ENCODE peak calls at places on chromosomes 4 and X, in four cellular contexts. M is GM12878, A is HepG2, C is K562. O is an unnamed sample.

GRCh38 chr4:188767496-188767895 is 628.3 kb downstream of the TRIML1 start:
- DNase-seq in A (no peak), M (no peak), C (no peak), O (no peak)

GRCh38 chr4:102217345-102217744 is 127.9 kb downstream of the SLC39A8 start:
- DNase-seq in M (no peak), C (no peak), A (no peak), O (peak)

GRCh38 chrX:23694606-23695005 is 27.3 kb downstream of the PRDX4 start:
- DNase-seq in M (peak), C (peak), A (peak), O (peak)

GRCh38 chr4:2244947-2245786 is 3.2 kb upstream of the HAUS3 start:
- DNase-seq in A (peak), M (no peak), C (no peak), O (no peak)

GRCh38 chrX:68754406-68754805 is 74.4 kb upstream of the EFNB1 start:
- DNase-seq in M (no peak), C (no peak), A (no peak), O (no peak)

GRCh38 chrX:27555514-27555913 is 34.6 kb upstream of the DCAF8L2 start:
- DNase-seq in C (peak), A (peak), M (no peak), O (peak)

GRCh38 chrX:68719904-68720614 is 72.6 kb downstream of the STARD8 start:
- DNase-seq in M (no peak), C (peak), A (peak), O (no peak)

GRCh38 chr4:8278421-8279287 is 9.1 kb downstream of the HTRA3 start:
- DNase-seq in M (no peak), C (no peak), A (no peak), O (peak)

GRCh38 chr4:138410266-138410665 is 168.1 kb upstream of the SLC7A11 start:
- DNase-seq in C (no peak), A (no peak), M (no peak), O (no peak)

GRCh38 chrX:107659768-107660167 is 31.5 kb downstream of the PRPS1 start:
- DNase-seq in C (peak), M (no peak), A (peak), O (peak)

GRCh38 chr4:123037809-123038208 is 115.4 kb upstream of the NUDT6 start:
- DNase-seq in M (no peak), C (peak), A (peak), O (no peak)

GRCh38 chr4:188993871-188994270 is 854.6 kb downstream of the TRIML1 start:
- DNase-seq in A (no peak), C (no peak), M (no peak), O (no peak)

GRCh38 chrX:118872102-118872566 is 48.5 kb downstream of the ZCCHC12 start:
- DNase-seq in C (no peak), A (no peak), M (no peak), O (no peak)

GRCh38 chrX:120697053-120697452 is 67.2 kb upstream of the C1GALT1C1 start:
- DNase-seq in C (no peak), M (peak), A (no peak), O (no peak)

GRCh38 chrX:54223581-54223980 is 40.5 kb upstream of the FAM120C start:
- DNase-seq in M (no peak), C (no peak), A (no peak), O (no peak)

GRCh38 chrX:123185714-123186113 is 1.6 kb downstream of the GRIA3 start:
- DNase-seq in M (no peak), C (no peak), A (no peak), O (no peak)

GRCh38 chrX:135438734-135439043 is 16.9 kb downstream of the SMIM10L2A start:
- DNase-seq in M (no peak), A (no peak), C (no peak), O (no peak)

GRCh38 chr4:3402409-3403103 is 39.2 kb upstream of the HGFAC start:
- DNase-seq in A (no peak), M (no peak), C (no peak), O (no peak)

GRCh38 chrX:37800762-37801161 is 20.9 kb downstream of the CYBB start:
- DNase-seq in C (no peak), A (no peak), M (no peak), O (no peak)

GRCh38 chr4:153534792-153535629 is 68.9 kb downstream of the TMEM131L start:
- DNase-seq in M (no peak), A (no peak), C (no peak), O (no peak)

GRCh38 chr4:40629401-40630334 is at the start of gene RBM47:
- DNase-seq in C (peak), A (no peak), M (no peak), O (peak)

GRCh38 chr4:8468746-8469535 is 28.4 kb downstream of the TRMT44 start:
- DNase-seq in M (peak), A (peak), C (peak), O (peak)

GRCh38 chrX:96846841-96847240 is 36.9 kb upstream of the RPA4 start:
- DNase-seq in M (no peak), A (no peak), C (no peak), O (no peak)

GRCh38 chrX:129520151-129520550 is 3.1 kb downstream of the SMARCA1 start:
- DNase-seq in C (no peak), M (no peak), A (peak), O (no peak)

GRCh38 chrX:135416546-135416945 is 5.2 kb upstream of the SMIM10L2A start:
- DNase-seq in M (no peak), C (no peak), A (no peak), O (no peak)

GRCh38 chr4:33072340-33073089 is 2352.3 kb downstream of the PCDH7 start:
- DNase-seq in M (no peak), C (no peak), A (no peak), O (no peak)

GRCh38 chr4:8010618-8011017 is 71.0 kb upstream of the AFAP1 start:
- DNase-seq in C (no peak), A (peak), M (no peak), O (no peak)

GRCh38 chr4:38310446-38311043 is 350.3 kb downstream of the PTTG2 start:
- DNase-seq in C (no peak), M (peak), A (no peak), O (no peak)

GRCh38 chr4:17489721-17490120 is 22.2 kb downstream of the QDPR start:
- DNase-seq in M (no peak), A (no peak), C (no peak), O (no peak)

GRCh38 chrX:22314692-22315091 is 42.0 kb downstream of the CBLL2 start:
- DNase-seq in C (no peak), A (no peak), M (no peak), O (peak)

GRCh38 chr4:54392459-54392858 is 163.4 kb downstream of the PDGFRA start:
- DNase-seq in M (no peak), A (no peak), C (no peak), O (no peak)

GRCh38 chrX:113048896-113049295 is 208.3 kb upstream of the AMOT start:
- DNase-seq in M (no peak), C (no peak), A (no peak), O (no peak)

GRCh38 chrX:39953879-39954278 is 143.9 kb downstream of the BCOR start:
- DNase-seq in A (peak), C (peak), M (no peak), O (peak)

GRCh38 chrX:42920752-42921151 is 142.8 kb upstream of the PPP1R2C start:
- DNase-seq in A (no peak), C (no peak), M (no peak), O (no peak)
- H2AFZ ChIP-seq in A (no peak), C (no peak), M (no peak), O (no peak)

DNA sequence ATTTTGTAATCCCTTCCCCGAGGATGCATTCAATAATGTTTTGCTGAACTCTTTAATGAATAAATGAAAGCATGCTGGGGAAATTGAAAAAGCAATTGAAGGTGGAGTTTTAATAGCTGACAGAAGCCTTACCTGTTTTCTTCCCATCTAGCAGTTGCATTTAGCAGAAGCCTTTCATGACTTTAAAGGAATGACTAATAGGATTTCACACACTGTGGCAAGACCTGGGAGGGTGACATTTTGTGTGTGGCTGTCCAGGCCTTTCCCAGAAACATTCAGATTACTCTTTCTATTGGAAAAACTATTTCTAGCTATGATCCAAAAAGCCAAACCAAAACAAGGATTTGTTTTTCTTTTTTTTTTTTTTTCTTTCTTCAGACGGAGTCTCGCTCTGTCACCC is 45.2 kb downstream of the DTHD1 start:
- DNase-seq in C (no peak), M (no peak), A (no peak), O (no peak)
- TF ChIP-seq MYC in C (no peak), M (no peak), A (no peak), O (no peak)

GRCh38 chrX:48681539-48682183 is 1.9 kb upstream of the WAS start:
- DNase-seq in M (no peak), C (no peak), A (no peak), O (no peak)
- H2AFZ ChIP-seq in M (no peak), C (no peak), A (no peak), O (no peak)

GRCh38 chr4:105550641-105551040 is 1.8 kb upstream of the ARHGEF38 start:
- DNase-seq in A (no peak), M (no peak), C (no peak), O (no peak)

GRCh38 chr4:105548483-105548882 is 3.9 kb upstream of the ARHGEF38 start:
- DNase-seq in A (no peak), C (no peak), M (no peak), O (no peak)

GRCh38 chr4:105556175-105556574 is 3.8 kb downstream of the ARHGEF38 start:
- DNase-seq in M (no peak), A (no peak), C (no peak), O (no peak)

GRCh38 chr4:105555409-105555808 is 3.0 kb downstream of the ARHGEF38 start:
- DNase-seq in M (no peak), C (no peak), A (no peak), O (no peak)

DNA sequence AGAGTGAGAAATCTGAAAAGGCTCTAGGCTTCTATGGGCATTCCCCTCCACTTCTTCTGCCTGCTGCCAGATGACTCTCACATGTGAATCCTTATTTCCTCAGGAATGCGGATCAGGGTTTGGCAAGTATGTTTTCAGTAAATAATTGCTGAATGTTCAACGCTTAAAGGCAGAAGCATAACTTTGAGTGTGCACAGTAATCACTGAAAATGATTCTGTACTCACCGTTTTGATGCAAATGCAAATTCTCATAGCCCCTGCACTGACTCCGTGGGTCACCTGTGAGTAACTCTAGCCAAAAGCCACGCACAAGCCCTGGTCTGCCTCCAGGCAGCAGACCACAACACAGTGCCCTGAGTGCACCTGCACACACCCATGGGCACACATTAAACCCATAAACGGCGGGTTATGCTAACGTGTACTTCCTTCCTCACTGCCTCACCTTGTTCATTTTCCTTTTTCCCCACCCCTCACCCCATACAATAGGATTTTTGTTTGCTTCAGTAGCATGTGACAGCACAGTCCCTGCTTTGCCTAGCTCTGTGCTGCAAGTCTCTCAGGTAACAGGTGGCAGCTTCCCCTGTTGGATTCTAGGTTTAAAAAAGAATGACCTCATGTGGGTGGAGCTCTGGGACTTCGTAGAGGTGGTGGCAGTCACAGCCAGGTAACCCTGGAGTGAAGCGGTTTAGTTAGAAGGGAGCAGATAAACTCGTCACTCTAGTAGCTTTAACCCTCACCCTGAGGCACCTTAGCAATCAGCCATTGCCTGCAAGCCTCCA is at the start of gene ARHGEF38:
- DNase-seq in M (no peak), A (no peak), C (no peak), O (no peak)
- TF ChIP-seq MYC in M (no peak), A (no peak), C (no peak), O (no peak)

DNA sequence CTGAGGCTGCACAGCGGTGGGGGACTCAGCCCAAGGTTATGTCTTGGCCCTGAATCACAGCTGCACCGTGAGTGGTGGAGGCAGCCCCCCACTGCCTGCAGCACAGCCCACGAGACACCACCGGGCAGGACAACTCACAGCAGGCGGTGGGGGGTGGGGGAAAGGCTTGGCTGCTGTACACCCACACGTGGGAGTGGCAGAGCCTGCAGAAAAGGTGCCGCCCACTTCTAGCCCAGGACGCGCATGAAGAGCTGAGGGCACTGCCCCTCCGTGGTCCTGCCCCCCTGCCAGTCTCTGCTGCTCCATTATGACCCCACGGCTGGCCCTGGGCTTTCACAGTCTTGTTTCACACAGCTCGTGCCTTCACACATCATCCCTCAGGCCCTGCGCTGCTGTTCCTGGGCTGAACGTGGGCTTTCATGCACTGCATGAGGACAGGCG is 40.8 kb downstream of the FGFRL1 start:
- DNase-seq in C (no peak), A (no peak), M (no peak), O (no peak)
- H2AFZ ChIP-seq in C (no peak), A (no peak), M (no peak), O (no peak)

DNA sequence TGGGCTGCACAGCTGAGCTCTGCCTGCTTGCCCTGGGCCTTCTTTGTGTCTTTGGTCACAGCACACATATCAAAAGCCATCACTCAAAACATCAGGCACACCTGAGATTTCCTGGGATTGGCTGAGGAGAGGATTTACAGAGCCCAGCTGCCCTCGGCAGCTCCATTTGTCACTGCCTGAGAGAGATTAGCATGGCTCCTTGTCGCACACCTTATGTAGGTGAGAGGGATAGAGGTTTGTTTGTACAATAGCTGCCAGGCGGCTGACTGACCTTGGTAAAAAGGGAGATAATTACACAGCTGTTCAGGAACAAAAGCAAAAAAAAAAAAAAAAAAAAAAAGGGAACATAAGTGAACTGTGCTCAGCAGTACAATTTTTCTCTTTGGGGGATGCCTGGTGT is 63.2 kb downstream of the MGST2 start:
- DNase-seq in A (peak), M (no peak), C (no peak), O (no peak)
- TF ChIP-seq MYC in A (no peak), M (no peak), C (no peak), O (no peak)

GRCh38 chrX:1576201-1577101 is 15.0 kb upstream of the AKAP17A start:
- DNase-seq in M (no peak), C (no peak), A (no peak), O (no peak)
- H2AFZ ChIP-seq in M (peak), C (no peak), A (no peak), O (no peak)